ENCODE peak calls at places on chromosomes 1 and 21, in seven cellular contexts. One of them, this sample, is unnamed.

GRCh38 chr1:154405762-154406571 is 824 bp downstream of the IL6R start:
- DNase-seq in ACHN: peak
- DNase-seq in nephron progenitor cell: peak
- DNase-seq in GM20000: peak
- DNase-seq in CD4-positive, alpha-beta T cell: peak
- DNase-seq in right atrium auricular region: peak
- DNase-seq in neural crest cell: peak
- DNase-seq in this sample: no peak

GRCh38 chr1:197521118-197521739 is 253.2 kb downstream of the CRB1 start:
- DNase-seq in ACHN: peak
- DNase-seq in right atrium auricular region: no peak
- DNase-seq in nephron progenitor cell: peak
- DNase-seq in neural crest cell: peak
- DNase-seq in GM20000: peak
- DNase-seq in CD4-positive, alpha-beta T cell: no peak
- DNase-seq in this sample: peak

GRCh38 chr1:145985502-145986439 is 10.6 kb downstream of the TXNIP start:
- DNase-seq in nephron progenitor cell: no peak
- DNase-seq in GM20000: no peak
- DNase-seq in CD4-positive, alpha-beta T cell: no peak
- DNase-seq in right atrium auricular region: no peak
- DNase-seq in neural crest cell: no peak
- DNase-seq in ACHN: no peak
- DNase-seq in this sample: peak

GRCh38 chr1:214662386-214662785 is 59.4 kb downstream of the CENPF start:
- DNase-seq in nephron progenitor cell: no peak
- DNase-seq in GM20000: no peak
- DNase-seq in neural crest cell: no peak
- DNase-seq in CD4-positive, alpha-beta T cell: no peak
- DNase-seq in ACHN: no peak
- DNase-seq in right atrium auricular region: no peak
- DNase-seq in this sample: no peak

GRCh38 chr1:8133657-8134430 is 107.7 kb upstream of the ERRFI1 start:
- DNase-seq in ACHN: no peak
- DNase-seq in neural crest cell: no peak
- DNase-seq in GM20000: no peak
- DNase-seq in CD4-positive, alpha-beta T cell: no peak
- DNase-seq in nephron progenitor cell: no peak
- DNase-seq in right atrium auricular region: peak
- DNase-seq in this sample: no peak

GRCh38 chr1:203129501-203130231 is 2.1 kb downstream of the ADORA1 start:
- DNase-seq in nephron progenitor cell: no peak
- DNase-seq in CD4-positive, alpha-beta T cell: no peak
- DNase-seq in ACHN: peak
- DNase-seq in right atrium auricular region: peak
- DNase-seq in GM20000: no peak
- DNase-seq in neural crest cell: no peak
- DNase-seq in this sample: peak

GRCh38 chr1:104718752-104719151 is 969.1 kb downstream of the AMY1C start:
- DNase-seq in neural crest cell: no peak
- DNase-seq in GM20000: no peak
- DNase-seq in ACHN: no peak
- DNase-seq in nephron progenitor cell: no peak
- DNase-seq in CD4-positive, alpha-beta T cell: no peak
- DNase-seq in right atrium auricular region: no peak
- DNase-seq in this sample: no peak

GRCh38 chr21:44793269-44794030 is 8.2 kb downstream of the UBE2G2 start:
- DNase-seq in neural crest cell: peak
- DNase-seq in CD4-positive, alpha-beta T cell: peak
- DNase-seq in ACHN: peak
- DNase-seq in GM20000: peak
- DNase-seq in nephron progenitor cell: peak
- DNase-seq in right atrium auricular region: no peak
- DNase-seq in this sample: peak

GRCh38 chr1:201450721-201451291 is 18.2 kb downstream of the PHLDA3 start:
- DNase-seq in nephron progenitor cell: peak
- DNase-seq in right atrium auricular region: peak
- DNase-seq in GM20000: no peak
- DNase-seq in ACHN: no peak
- DNase-seq in neural crest cell: peak
- DNase-seq in CD4-positive, alpha-beta T cell: no peak
- DNase-seq in this sample: no peak

GRCh38 chr1:16413191-16413590 is 24.0 kb downstream of the SPATA21 start:
- DNase-seq in ACHN: no peak
- DNase-seq in nephron progenitor cell: no peak
- DNase-seq in right atrium auricular region: no peak
- DNase-seq in neural crest cell: no peak
- DNase-seq in GM20000: no peak
- DNase-seq in CD4-positive, alpha-beta T cell: no peak
- DNase-seq in this sample: no peak

GRCh38 chr1:236287757-236288619 is 6.2 kb upstream of the ERO1B start:
- DNase-seq in GM20000: no peak
- DNase-seq in nephron progenitor cell: peak
- DNase-seq in right atrium auricular region: no peak
- DNase-seq in ACHN: no peak
- DNase-seq in neural crest cell: no peak
- DNase-seq in CD4-positive, alpha-beta T cell: no peak
- DNase-seq in this sample: peak

GRCh38 chr1:5579966-5580365 is 412.3 kb downstream of the NPHP4 start:
- DNase-seq in nephron progenitor cell: no peak
- DNase-seq in neural crest cell: no peak
- DNase-seq in CD4-positive, alpha-beta T cell: no peak
- DNase-seq in right atrium auricular region: no peak
- DNase-seq in GM20000: no peak
- DNase-seq in ACHN: no peak
- DNase-seq in this sample: no peak

GRCh38 chr1:116987256-116987555 is 14.4 kb upstream of the CD101 start:
- DNase-seq in neural crest cell: no peak
- DNase-seq in GM20000: no peak
- DNase-seq in right atrium auricular region: no peak
- DNase-seq in ACHN: no peak
- DNase-seq in nephron progenitor cell: no peak
- DNase-seq in CD4-positive, alpha-beta T cell: peak
- DNase-seq in this sample: no peak

GRCh38 chr1:63643517-63643916 is 50.3 kb downstream of the PGM1 start:
- DNase-seq in neural crest cell: no peak
- DNase-seq in ACHN: no peak
- DNase-seq in nephron progenitor cell: no peak
- DNase-seq in right atrium auricular region: no peak
- DNase-seq in GM20000: no peak
- DNase-seq in CD4-positive, alpha-beta T cell: no peak
- DNase-seq in this sample: no peak

GRCh38 chr1:63787875-63788274 is 14.1 kb downstream of the ROR1 start:
- DNase-seq in neural crest cell: no peak
- DNase-seq in ACHN: no peak
- DNase-seq in nephron progenitor cell: no peak
- DNase-seq in right atrium auricular region: no peak
- DNase-seq in CD4-positive, alpha-beta T cell: no peak
- DNase-seq in GM20000: no peak
- DNase-seq in this sample: no peak

GRCh38 chr1:155195201-155196102 is 12.2 kb downstream of the THBS3 start:
- DNase-seq in right atrium auricular region: no peak
- DNase-seq in nephron progenitor cell: no peak
- DNase-seq in CD4-positive, alpha-beta T cell: no peak
- DNase-seq in GM20000: no peak
- DNase-seq in neural crest cell: no peak
- DNase-seq in ACHN: no peak
- DNase-seq in this sample: no peak

GRCh38 chr1:29640428-29640785 is 404.1 kb downstream of the PTPRU start:
- DNase-seq in nephron progenitor cell: no peak
- DNase-seq in right atrium auricular region: no peak
- DNase-seq in ACHN: peak
- DNase-seq in neural crest cell: no peak
- DNase-seq in CD4-positive, alpha-beta T cell: no peak
- DNase-seq in GM20000: no peak
- DNase-seq in this sample: no peak

GRCh38 chr1:92136316-92136715 is 56.2 kb downstream of the BTBD8 start:
- DNase-seq in CD4-positive, alpha-beta T cell: no peak
- DNase-seq in GM20000: no peak
- DNase-seq in nephron progenitor cell: no peak
- DNase-seq in ACHN: no peak
- DNase-seq in neural crest cell: no peak
- DNase-seq in right atrium auricular region: no peak
- DNase-seq in this sample: no peak

GRCh38 chr1:77834771-77835334 is 53.6 kb upstream of the NEXN start:
- DNase-seq in CD4-positive, alpha-beta T cell: no peak
- DNase-seq in GM20000: no peak
- DNase-seq in neural crest cell: no peak
- DNase-seq in nephron progenitor cell: no peak
- DNase-seq in right atrium auricular region: no peak
- DNase-seq in ACHN: no peak
- DNase-seq in this sample: peak

GRCh38 chr1:193479187-193479586 is 292.8 kb upstream of the B3GALT2 start:
- DNase-seq in neural crest cell: no peak
- DNase-seq in ACHN: no peak
- DNase-seq in nephron progenitor cell: no peak
- DNase-seq in GM20000: peak
- DNase-seq in right atrium auricular region: no peak
- DNase-seq in CD4-positive, alpha-beta T cell: peak
- DNase-seq in this sample: no peak

GRCh38 chr1:910881-911721 is 12.6 kb upstream of the SAMD11 start:
- DNase-seq in nephron progenitor cell: no peak
- DNase-seq in CD4-positive, alpha-beta T cell: no peak
- DNase-seq in right atrium auricular region: no peak
- DNase-seq in ACHN: peak
- DNase-seq in GM20000: no peak
- DNase-seq in neural crest cell: no peak
- DNase-seq in this sample: no peak

GRCh38 chr1:33275200-33275599 is 18.9 kb downstream of the ZNF362 start:
- DNase-seq in neural crest cell: no peak
- DNase-seq in GM20000: no peak
- DNase-seq in CD4-positive, alpha-beta T cell: no peak
- DNase-seq in right atrium auricular region: no peak
- DNase-seq in ACHN: no peak
- DNase-seq in nephron progenitor cell: no peak
- DNase-seq in this sample: no peak

GRCh38 chr1:44724408-44725308 is 6.3 kb downstream of the RNU5D-1 start:
- DNase-seq in right atrium auricular region: no peak
- DNase-seq in ACHN: no peak
- DNase-seq in GM20000: no peak
- DNase-seq in neural crest cell: no peak
- DNase-seq in CD4-positive, alpha-beta T cell: no peak
- DNase-seq in nephron progenitor cell: no peak
- DNase-seq in this sample: no peak

GRCh38 chr1:205003358-205004145 is 39.5 kb upstream of the CNTN2 start:
- DNase-seq in GM20000: no peak
- DNase-seq in ACHN: no peak
- DNase-seq in nephron progenitor cell: no peak
- DNase-seq in neural crest cell: no peak
- DNase-seq in CD4-positive, alpha-beta T cell: no peak
- DNase-seq in right atrium auricular region: no peak
- DNase-seq in this sample: no peak

GRCh38 chr1:220747426-220748090 is 564 bp upstream of the MTARC2 start:
- DNase-seq in CD4-positive, alpha-beta T cell: no peak
- DNase-seq in right atrium auricular region: no peak
- DNase-seq in ACHN: no peak
- DNase-seq in neural crest cell: no peak
- DNase-seq in GM20000: no peak
- DNase-seq in nephron progenitor cell: no peak
- DNase-seq in this sample: no peak

GRCh38 chr1:32464191-32464715 is 619 bp upstream of the ZBTB8B start:
- DNase-seq in ACHN: no peak
- DNase-seq in neural crest cell: peak
- DNase-seq in right atrium auricular region: no peak
- DNase-seq in GM20000: no peak
- DNase-seq in CD4-positive, alpha-beta T cell: no peak
- DNase-seq in nephron progenitor cell: peak
- DNase-seq in this sample: no peak

GRCh38 chr1:54619749-54620148 is 3.6 kb downstream of the FAM151A start:
- DNase-seq in right atrium auricular region: no peak
- DNase-seq in GM20000: no peak
- DNase-seq in CD4-positive, alpha-beta T cell: no peak
- DNase-seq in nephron progenitor cell: no peak
- DNase-seq in neural crest cell: no peak
- DNase-seq in ACHN: no peak
- DNase-seq in this sample: no peak

GRCh38 chr1:234975122-234975940 is 153.3 kb downstream of the TOMM20 start:
- DNase-seq in right atrium auricular region: no peak
- DNase-seq in neural crest cell: no peak
- DNase-seq in ACHN: peak
- DNase-seq in CD4-positive, alpha-beta T cell: no peak
- DNase-seq in nephron progenitor cell: no peak
- DNase-seq in GM20000: no peak
- DNase-seq in this sample: no peak

GRCh38 chr1:80218112-80218511 is 1211.6 kb upstream of the ADGRL4 start:
- DNase-seq in CD4-positive, alpha-beta T cell: no peak
- DNase-seq in neural crest cell: no peak
- DNase-seq in ACHN: peak
- DNase-seq in nephron progenitor cell: peak
- DNase-seq in right atrium auricular region: no peak
- DNase-seq in GM20000: peak
- DNase-seq in this sample: no peak

GRCh38 chr1:149843302-149844041 is 55.9 kb upstream of the BOLA1 start:
- DNase-seq in ACHN: no peak
- DNase-seq in nephron progenitor cell: no peak
- DNase-seq in neural crest cell: no peak
- DNase-seq in CD4-positive, alpha-beta T cell: no peak
- DNase-seq in right atrium auricular region: no peak
- DNase-seq in GM20000: no peak
- DNase-seq in this sample: peak

GRCh38 chr1:222786107-222786506 is 28.7 kb upstream of the DISP1 start:
- DNase-seq in nephron progenitor cell: no peak
- DNase-seq in right atrium auricular region: no peak
- DNase-seq in neural crest cell: no peak
- DNase-seq in CD4-positive, alpha-beta T cell: no peak
- DNase-seq in GM20000: no peak
- DNase-seq in ACHN: no peak
- DNase-seq in this sample: no peak

GRCh38 chr1:118977591-118977990 is 10.6 kb downstream of the TBX15 start:
- DNase-seq in GM20000: no peak
- DNase-seq in CD4-positive, alpha-beta T cell: no peak
- DNase-seq in nephron progenitor cell: no peak
- DNase-seq in ACHN: no peak
- DNase-seq in neural crest cell: no peak
- DNase-seq in right atrium auricular region: no peak
- DNase-seq in this sample: no peak

GRCh38 chr1:79074975-79075374 is 68.4 kb upstream of the ADGRL4 start:
- DNase-seq in GM20000: no peak
- DNase-seq in neural crest cell: no peak
- DNase-seq in nephron progenitor cell: no peak
- DNase-seq in CD4-positive, alpha-beta T cell: no peak
- DNase-seq in right atrium auricular region: no peak
- DNase-seq in ACHN: no peak
- DNase-seq in this sample: no peak

GRCh38 chr1:240802271-240802670 is 190.3 kb upstream of the GREM2 start:
- DNase-seq in nephron progenitor cell: no peak
- DNase-seq in GM20000: no peak
- DNase-seq in right atrium auricular region: no peak
- DNase-seq in ACHN: no peak
- DNase-seq in CD4-positive, alpha-beta T cell: no peak
- DNase-seq in neural crest cell: no peak
- DNase-seq in this sample: no peak

This sample was measured in T47D.